ENCODE peak calls at places on chromosomes 7 and 10, in eight cellular contexts. O, X, P, Q, W, F, T and A are unnamed samples. For H3K27me3 and H3K4me1, the result is how much of the 10 kb centered on the place peaks cover.

GRCh38 chr7:93890041-93890463 is 501 bp downstream of the TFPI2 start:
- DNase-seq in O (peak), X (no peak), P (peak), Q (no peak), W (peak), F (no peak), T (no peak), A (no peak)

GRCh38 chr10:95445223-95445836 is 115.8 kb downstream of the SORBS1 start:
- DNase-seq in O (peak), X (no peak), P (peak), Q (peak), W (no peak), F (peak), T (no peak), A (peak)

GRCh38 chr7:123711832-123712293 is 36.9 kb downstream of the WASL start:
- DNase-seq in O (peak), X (no peak), P (no peak), Q (no peak), W (no peak), F (no peak), T (no peak), A (no peak)

GRCh38 chr7:36765605-36766004 is 41.3 kb upstream of the AOAH start:
- DNase-seq in O (no peak), X (no peak), P (no peak), Q (peak), W (peak), F (no peak), T (no peak), A (no peak)

GRCh38 chr7:113159746-113160339 is 41.5 kb upstream of the SMIM30 start:
- DNase-seq in O (peak), X (no peak), P (peak), Q (peak), W (peak), F (no peak), T (no peak), A (no peak)

GRCh38 chr10:105538933-105539332 is 897.8 kb downstream of the SORCS3 start:
- DNase-seq in O (no peak), X (no peak), P (no peak), Q (no peak), W (peak), F (no peak), T (no peak), A (no peak)

GRCh38 chr7:45028138-45028919 is 28.3 kb downstream of the CCM2 start:
- DNase-seq in O (no peak), X (no peak), P (no peak), Q (no peak), W (no peak), F (no peak), T (peak), A (no peak)

GRCh38 chr10:64170791-64171190 is 649.6 kb downstream of the REEP3 start:
- DNase-seq in O (no peak), X (no peak), P (no peak), Q (no peak), W (no peak), F (no peak), T (no peak), A (no peak)

GRCh38 chr10:123149568-123150228 is 1.8 kb downstream of the HMX2 start:
- DNase-seq in O (peak), X (no peak), P (peak), Q (no peak), W (peak), F (no peak), T (no peak), A (no peak)

GRCh38 chr7:143256932-143257331 is 6.3 kb upstream of the GSTK1 start:
- DNase-seq in O (no peak), X (no peak), P (no peak), Q (no peak), W (no peak), F (no peak), T (no peak), A (no peak)

GRCh38 chr7:91280180-91280579 is 15.9 kb downstream of the FZD1 start:
- DNase-seq in O (no peak), X (no peak), P (no peak), Q (no peak), W (peak), F (no peak), T (no peak), A (no peak)

GRCh38 chr7:96287168-96287567 is 34.7 kb downstream of the SLC25A13 start:
- DNase-seq in O (no peak), X (no peak), P (no peak), Q (no peak), W (no peak), F (no peak), T (no peak), A (no peak)

DNA sequence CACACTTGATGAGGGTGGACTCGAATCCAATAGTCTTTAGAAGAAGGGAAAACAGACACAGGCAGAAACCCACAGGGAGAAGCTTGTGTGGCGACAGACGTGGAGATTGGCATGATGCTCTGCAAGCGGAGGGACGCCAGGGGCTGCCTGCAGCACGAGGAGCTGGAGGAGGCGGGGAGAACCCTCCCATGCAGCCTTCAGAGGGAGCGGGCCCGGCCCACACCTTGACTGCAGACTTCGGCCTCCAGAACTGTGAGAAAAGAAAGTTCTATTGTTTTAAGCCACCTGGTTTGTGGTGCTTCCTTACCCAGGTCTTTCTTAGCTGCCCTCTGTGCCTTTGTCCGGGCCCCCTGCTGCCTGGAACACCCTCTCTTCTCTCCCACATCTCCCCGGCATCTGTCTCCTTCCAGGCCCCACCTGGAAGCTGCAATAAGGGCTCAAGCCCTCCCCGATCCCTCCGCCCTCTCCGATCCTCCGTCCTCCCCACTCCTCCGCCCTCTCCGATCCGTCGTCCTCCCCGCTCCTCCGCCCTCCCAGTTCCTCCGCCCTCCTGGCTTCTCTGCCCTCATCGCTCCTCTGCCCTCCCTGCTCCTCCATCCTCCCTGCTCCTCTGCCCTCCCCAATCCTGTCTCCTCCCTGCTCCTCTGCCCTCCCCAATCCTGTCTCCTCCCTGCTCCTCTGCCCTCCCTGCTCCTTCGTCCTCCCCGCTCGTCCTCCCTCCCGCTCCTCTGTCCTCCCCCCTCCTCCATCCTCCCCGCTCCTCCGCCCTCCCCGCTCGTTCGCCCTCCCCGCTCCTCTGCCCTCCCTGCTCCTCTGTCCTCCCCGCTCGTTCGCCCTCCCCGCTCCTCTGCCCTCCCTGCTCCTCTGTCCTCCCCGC is 17.5 kb upstream of the PRKAG2 start:
- DNase-seq in O (no peak), X (no peak), P (no peak), Q (no peak), W (no peak), F (no peak), T (no peak), A (no peak)
- H3K27me3 ChIP-seq in O (under half), X (under half), P (under half), Q (under half), W (under half), F (under half), T (under half), A (under half)

GRCh38 chr7:2530076-2530967 is 10.7 kb downstream of the LFNG start:
- DNase-seq in O (peak), X (peak), P (no peak), Q (no peak), W (no peak), F (peak), T (peak), A (no peak)
- H3K4me1 ChIP-seq in O (under half), X (half or more), P (under half), Q (under half), W (under half), F (under half), T (half or more), A (under half)

GRCh38 chr10:85623342-85623741 is 743.3 kb downstream of the GRID1 start:
- DNase-seq in O (no peak), X (no peak), P (no peak), Q (no peak), W (no peak), F (no peak), T (no peak), A (peak)
- H3K27me3 ChIP-seq in O (under half), X (under half), P (under half), Q (under half), W (under half), F (under half), T (under half), A (under half)

GRCh38 chr10:103778358-103779139 is 76.8 kb downstream of the SH3PXD2A start:
- DNase-seq in O (no peak), X (no peak), P (no peak), Q (no peak), W (no peak), F (no peak), T (no peak), A (no peak)

GRCh38 chr10:103780242-103781149 is 74.9 kb downstream of the SH3PXD2A start:
- DNase-seq in O (no peak), X (no peak), P (no peak), Q (no peak), W (no peak), F (no peak), T (no peak), A (no peak)

GRCh38 chr10:103783686-103784085 is 71.7 kb downstream of the SH3PXD2A start:
- DNase-seq in O (peak), X (no peak), P (no peak), Q (no peak), W (no peak), F (no peak), T (no peak), A (no peak)

GRCh38 chr10:103784089-103784488 is 71.3 kb downstream of the SH3PXD2A start:
- DNase-seq in O (no peak), X (no peak), P (no peak), Q (no peak), W (no peak), F (no peak), T (no peak), A (no peak)

DNA sequence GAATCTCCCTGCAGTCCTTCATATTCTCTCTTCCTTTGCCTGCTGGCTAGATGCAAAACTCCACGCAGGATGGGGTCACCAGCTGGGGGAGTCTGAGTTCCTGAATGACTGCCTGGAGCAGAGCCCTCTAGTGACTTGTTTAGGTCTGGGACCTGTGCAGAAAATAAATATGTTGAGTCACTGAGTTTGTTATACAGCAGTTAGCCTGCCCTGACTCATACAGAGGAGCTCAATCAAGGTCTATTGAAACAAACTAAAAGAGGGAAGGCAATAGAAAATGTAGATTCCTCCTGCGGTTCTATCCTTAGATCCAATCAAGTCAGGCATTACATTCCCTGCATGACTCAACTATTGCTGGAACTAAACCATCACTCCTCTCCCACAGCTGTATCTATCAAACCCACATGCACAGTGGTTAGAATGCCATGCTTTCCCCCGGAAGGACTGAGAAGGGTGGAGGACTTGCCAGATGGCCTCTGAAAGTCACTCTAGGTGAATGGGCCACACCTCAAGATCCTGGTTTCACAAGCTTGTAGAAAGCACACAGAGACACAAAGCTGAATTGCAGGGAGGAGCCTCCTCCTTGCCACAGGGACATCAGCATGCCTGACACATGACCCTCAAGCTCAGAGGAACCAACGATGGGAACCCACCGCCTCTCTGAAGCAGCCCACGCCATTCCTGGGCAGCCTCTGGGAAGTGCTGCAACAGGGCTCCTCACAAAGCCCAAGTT is 73.9 kb downstream of the SH3PXD2A start:
- DNase-seq in O (peak), X (no peak), P (peak), Q (peak), W (peak), F (no peak), T (no peak), A (no peak)
- H3K4me1 ChIP-seq in O (under half), X (under half), P (under half), Q (under half), W (under half), F (half or more), T (under half), A (under half)

DNA sequence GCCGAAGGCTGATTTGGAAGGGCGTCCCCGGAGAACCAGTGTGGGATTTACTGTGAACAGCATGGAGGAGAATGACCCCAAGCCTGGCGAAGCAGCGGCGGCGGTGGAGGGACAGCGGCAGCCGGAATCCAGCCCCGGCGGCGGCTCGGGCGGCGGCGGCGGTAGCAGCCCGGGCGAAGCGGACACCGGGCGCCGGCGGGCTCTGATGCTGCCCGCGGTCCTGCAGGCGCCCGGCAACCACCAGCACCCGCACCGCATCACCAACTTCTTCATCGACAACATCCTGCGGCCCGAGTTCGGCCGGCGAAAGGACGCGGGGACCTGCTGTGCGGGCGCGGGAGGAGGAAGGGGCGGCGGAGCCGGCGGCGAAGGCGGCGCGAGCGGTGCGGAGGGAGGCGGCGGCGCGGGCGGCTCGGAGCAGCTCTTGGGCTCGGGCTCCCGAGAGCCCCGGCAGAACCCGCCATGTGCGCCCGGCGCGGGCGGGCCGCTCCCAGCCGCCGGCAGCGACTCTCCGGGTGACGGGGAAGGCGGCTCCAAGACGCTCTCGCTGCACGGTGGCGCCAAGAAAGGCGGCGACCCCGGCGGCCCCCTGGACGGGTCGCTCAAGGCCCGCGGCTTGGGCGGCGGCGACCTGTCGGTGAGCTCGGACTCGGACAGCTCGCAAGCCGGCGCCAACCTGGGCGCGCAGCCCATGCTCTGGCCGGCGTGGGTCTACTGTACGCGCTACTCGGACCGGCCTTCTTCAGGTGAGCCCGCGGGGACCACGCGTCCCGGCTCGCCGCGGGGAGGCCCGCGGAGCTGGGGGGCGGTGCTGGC is 596 bp downstream of the EN2 start:
- DNase-seq in O (peak), X (no peak), P (no peak), Q (no peak), W (peak), F (no peak), T (no peak), A (no peak)
- H3K27me3 ChIP-seq in O (half or more), X (under half), P (half or more), Q (under half), W (half or more), F (half or more), T (under half), A (half or more)

GRCh38 chr7:134891262-134892001 is 94.9 kb upstream of the AGBL3 start:
- DNase-seq in O (peak), X (no peak), P (peak), Q (peak), W (peak), F (peak), T (no peak), A (peak)
- H3K4me1 ChIP-seq in O (half or more), X (under half), P (under half), Q (under half), W (under half), F (under half), T (under half), A (under half)